ENCODE peak calls at places on chromosomes 5 and 9, in seven cellular contexts. M is H9, F is neuronal stem cell, W is IMR-90, O is H1, Q is mesenchymal stem cell, K is trophoblast cell. H is an unnamed sample. For H3K4me1, the result is how much of the 10 kb centered on the place peaks cover.

GRCh38 chr5:11903614-11904269 is 504 bp downstream of the CTNND2 start:
- DNase-seq in O (peak), K (peak), F (peak), M (peak), W (no peak), Q (peak), H (peak)

GRCh38 chr9:75855509-75855908 is 35.0 kb upstream of the PCSK5 start:
- DNase-seq in F (no peak), O (no peak), Q (peak), M (no peak), W (peak), K (peak), H (peak)

GRCh38 chr5:132771559-132771998 is 5.5 kb downstream of the SEPTIN8 start:
- DNase-seq in Q (peak), M (peak), K (peak), W (peak), F (no peak), O (no peak), H (peak)

GRCh38 chr5:19497229-19497815 is 490.7 kb downstream of the CDH18 start:
- DNase-seq in K (no peak), M (no peak), F (no peak), Q (no peak), O (no peak), W (no peak), H (no peak)

GRCh38 chr5:134585966-134586365 is 46.7 kb downstream of the SAR1B start:
- DNase-seq in F (no peak), M (peak), W (no peak), O (no peak), Q (no peak), K (no peak), H (no peak)

GRCh38 chr5:138138949-138139775 is at the start of gene NME5:
- DNase-seq in F (peak), M (peak), K (no peak), Q (peak), O (peak), W (peak), H (peak)

GRCh38 chr9:131666029-131666428 is 73.8 kb downstream of the RAPGEF1 start:
- DNase-seq in M (no peak), W (peak), F (no peak), K (no peak), Q (no peak), O (no peak), H (no peak)

GRCh38 chr5:73652391-73652790 is 26.4 kb downstream of the ARHGEF28 start:
- DNase-seq in Q (no peak), M (no peak), K (no peak), W (no peak), O (no peak), F (no peak), H (no peak)

GRCh38 chr5:51172853-51173635 is 210.2 kb upstream of the ISL1 start:
- DNase-seq in M (peak), W (no peak), O (peak), F (no peak), Q (no peak), K (no peak), H (peak)

GRCh38 chr5:41196197-41196596 is 17.1 kb downstream of the C6 start:
- DNase-seq in O (no peak), M (no peak), Q (no peak), W (peak), F (no peak), K (no peak), H (no peak)

GRCh38 chr9:127970401-127971313 is 10.1 kb downstream of the EEIG1 start:
- DNase-seq in O (no peak), F (no peak), K (no peak), M (no peak), W (no peak), Q (no peak), H (no peak)

GRCh38 chr9:73265876-73266275 is 114.2 kb downstream of the ANXA1 start:
- DNase-seq in K (peak), M (no peak), F (no peak), O (no peak), W (no peak), Q (no peak), H (no peak)

GRCh38 chr5:33530183-33530962 is 89.6 kb downstream of the TARS1 start:
- DNase-seq in M (peak), F (no peak), Q (no peak), K (no peak), W (no peak), O (peak), H (peak)

GRCh38 chr9:20394928-20395327 is 227.4 kb downstream of the MLLT3 start:
- DNase-seq in K (no peak), W (no peak), Q (no peak), O (no peak), F (no peak), M (peak), H (peak)
- H3K4me1 ChIP-seq in K (under half), W (under half), Q (under half), O (under half), F (under half), M (under half), H (under half)

GRCh38 chr5:65970481-65971367 is 44.3 kb downstream of the ERBIN start:
- DNase-seq in Q (no peak), F (no peak), W (no peak), O (no peak), K (no peak), M (no peak), H (no peak)
- H4K8ac ChIP-seq in Q (no peak), F (no peak), W (no peak), O (no peak), K (no peak), M (no peak), H (no peak)

GRCh38 chr5:5293029-5293428 is 129.4 kb upstream of the ICE1 start:
- DNase-seq in K (no peak), F (no peak), W (no peak), O (no peak), Q (no peak), M (peak), H (peak)

GRCh38 chr5:5291357-5291756 is 131.1 kb upstream of the ICE1 start:
- DNase-seq in K (no peak), F (no peak), O (no peak), Q (no peak), W (no peak), M (no peak), H (peak)

GRCh38 chr5:5288236-5288635 is 134.2 kb upstream of the ICE1 start:
- DNase-seq in Q (no peak), F (no peak), K (peak), M (no peak), O (no peak), W (peak), H (peak)

GRCh38 chr5:5290674-5291334 is 131.7 kb upstream of the ICE1 start:
- DNase-seq in M (no peak), K (no peak), W (no peak), O (no peak), F (no peak), Q (no peak), H (no peak)

DNA sequence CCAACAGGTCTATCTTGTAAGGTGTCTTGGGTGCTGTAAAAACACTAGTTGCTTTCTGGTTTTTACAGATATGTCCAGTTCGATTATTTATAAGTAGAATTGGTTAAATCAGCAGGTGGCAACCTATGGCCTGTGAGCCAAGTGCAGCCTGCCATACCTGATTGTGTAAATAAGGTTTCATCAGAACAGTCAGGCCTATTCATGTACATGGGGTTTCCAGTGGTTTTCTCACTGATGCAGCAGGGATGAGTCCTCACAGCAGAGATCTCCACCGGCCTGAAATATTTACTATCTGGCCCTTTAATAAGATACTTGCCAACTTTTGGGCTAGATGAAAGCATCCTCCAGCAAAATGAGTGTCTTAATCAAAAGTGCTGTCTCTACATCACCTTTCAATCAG is 132.9 kb upstream of the ICE1 start:
- DNase-seq in O (no peak), F (no peak), W (no peak), M (no peak), Q (no peak), K (no peak), H (no peak)
- H2BK5ac ChIP-seq in O (no peak), F (no peak), W (no peak), M (no peak), Q (no peak), K (no peak), H (no peak)

DNA sequence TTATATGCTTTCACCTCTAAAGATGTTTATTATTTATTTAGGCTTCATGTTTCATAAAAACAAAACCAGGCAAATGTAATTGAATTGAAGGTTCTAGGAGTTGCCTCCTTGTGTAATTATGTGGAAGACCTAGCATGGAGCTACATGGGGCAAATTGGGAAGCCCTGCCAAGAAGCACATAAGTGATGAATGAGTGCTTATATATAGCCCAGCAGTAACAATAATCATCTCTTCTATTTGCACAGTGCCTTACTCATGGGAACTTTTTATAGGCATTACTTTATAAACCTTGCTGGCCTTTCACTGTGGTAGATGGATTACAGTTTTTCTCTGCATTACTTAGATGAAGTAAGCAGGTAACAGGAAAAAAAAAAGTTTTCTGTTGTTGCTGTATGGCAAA is 40.0 kb upstream of the GRAMD2B start:
- DNase-seq in K (no peak), W (peak), Q (no peak), M (no peak), O (no peak), F (no peak), H (no peak)
- H3K4me1 ChIP-seq in K (under half), W (under half), Q (under half), M (under half), O (under half), F (under half), H (under half)

H was measured in mesendoderm.